ENCODE peak calls at places on chromosomes 4 and X, in ten cellular contexts. Y is Peyer's patch, T is right lobe of liver, E is uterus, A is prostate gland, K is breast epithelium, V is body of pancreas, U is thyroid gland, D is transverse colon, O is HCT116. M is an unnamed sample.

GRCh38 chr4:127959794-127960193 is 5.2 kb downstream of the MFSD8 start:
- DNase-seq in K (no peak), U (no peak), D (no peak), A (no peak), V (no peak), O (no peak), T (no peak), E (no peak), Y (no peak), M (no peak)

GRCh38 chr4:173289351-173289725 is 44.8 kb downstream of the HMGB2 start:
- DNase-seq in Y (no peak), E (no peak), V (no peak), K (no peak), D (no peak), U (no peak), O (no peak), A (no peak), T (no peak), M (no peak)

GRCh38 chr4:150297861-150298474 is 219.7 kb downstream of the DCLK2 start:
- DNase-seq in V (peak; percentile 29), T (no peak), A (peak; percentile 25), U (peak; percentile 59), K (no peak), O (peak; percentile 45), E (no peak), D (peak; percentile 21), Y (no peak), M (peak; percentile 79)

GRCh38 chrX:46913710-46914109 is 1.5 kb downstream of the JADE3 start:
- DNase-seq in D (peak; percentile 10), E (peak; percentile 14), K (peak; percentile 17), O (no peak), T (peak; percentile 24), V (peak; percentile 33), Y (no peak), U (peak; percentile 29), A (peak; percentile 26), M (peak; percentile 31)

GRCh38 chr4:47287735-47288134 is 175.8 kb downstream of the COMMD8 start:
- DNase-seq in T (no peak), K (no peak), E (no peak), V (no peak), O (no peak), Y (no peak), U (no peak), A (no peak), D (no peak), M (no peak)

GRCh38 chrX:4240541-4241194 is 527.2 kb upstream of the PRKX start:
- DNase-seq in D (no peak), T (no peak), O (no peak), E (no peak), K (no peak), A (no peak), U (no peak), V (no peak), Y (no peak), M (no peak)

GRCh38 chrX:1792636-1793035 is 177.8 kb downstream of the ASMT start:
- DNase-seq in O (no peak), V (no peak), U (no peak), D (no peak), A (no peak), K (no peak), Y (no peak), T (no peak), E (no peak), M (no peak)

GRCh38 chr4:3121110-3121509 is 46.6 kb downstream of the HTT start:
- DNase-seq in A (no peak), D (no peak), O (no peak), E (no peak), U (no peak), V (no peak), Y (no peak), K (no peak), T (no peak), M (no peak)

GRCh38 chrX:154419688-154420401 is 8.5 kb downstream of the TAFAZZIN start:
- DNase-seq in Y (no peak), E (no peak), U (peak; percentile 66), V (no peak), D (no peak), A (no peak), T (no peak), K (no peak), O (no peak), M (peak; percentile 82)

DNA sequence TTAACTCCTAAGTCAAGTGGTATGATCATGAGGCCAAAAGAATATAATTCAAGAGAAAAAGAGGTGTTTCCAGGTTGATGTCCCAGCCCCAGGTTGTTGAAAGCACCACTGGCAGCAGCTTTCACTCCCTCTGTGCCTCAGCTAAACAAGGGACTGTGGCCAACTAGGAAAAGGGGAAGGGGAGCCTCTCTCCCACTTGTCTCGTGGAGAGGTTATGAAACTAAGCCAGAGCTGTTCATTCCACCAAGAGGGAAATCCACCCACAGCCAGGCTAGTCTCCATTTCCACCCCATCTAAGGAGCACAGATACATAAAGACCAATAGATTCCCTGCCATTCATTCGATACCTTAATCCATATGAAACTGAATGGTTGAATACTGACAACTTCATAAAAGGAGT is 8.1 kb downstream of the ANXA5 start:
- DNase-seq in U (no peak), K (no peak), E (no peak), T (no peak), A (no peak), O (no peak), D (no peak), V (no peak), Y (no peak), M (no peak)
- H3K4me3 ChIP-seq in U (no peak overlapping the region), K (no peak overlapping the region), E (no peak overlapping the region), T (no peak overlapping the region), A (no peak overlapping the region), O (no peak overlapping the region), D (no peak overlapping the region), V (no peak overlapping the region), Y (no peak overlapping the region), M (no peak overlapping the region)

GRCh38 chr4:19158451-19158850 is 1093.3 kb upstream of the SLIT2 start:
- DNase-seq in T (no peak), U (no peak), V (no peak), A (no peak), E (no peak), O (no peak), Y (no peak), D (no peak), K (no peak), M (no peak)
- H3K9me3 ChIP-seq in T (no peaks in the 10 kb centered on the region), U (no peaks in the 10 kb centered on the region), V (no peaks in the 10 kb centered on the region), A (no peaks in the 10 kb centered on the region), E (no peaks in the 10 kb centered on the region), O (no peaks in the 10 kb centered on the region), Y (no peaks in the 10 kb centered on the region), D (peaks cover 12% of the 10 kb centered on the region), K (peaks cover 18% of the 10 kb centered on the region), M (no peaks in the 10 kb centered on the region)

DNA sequence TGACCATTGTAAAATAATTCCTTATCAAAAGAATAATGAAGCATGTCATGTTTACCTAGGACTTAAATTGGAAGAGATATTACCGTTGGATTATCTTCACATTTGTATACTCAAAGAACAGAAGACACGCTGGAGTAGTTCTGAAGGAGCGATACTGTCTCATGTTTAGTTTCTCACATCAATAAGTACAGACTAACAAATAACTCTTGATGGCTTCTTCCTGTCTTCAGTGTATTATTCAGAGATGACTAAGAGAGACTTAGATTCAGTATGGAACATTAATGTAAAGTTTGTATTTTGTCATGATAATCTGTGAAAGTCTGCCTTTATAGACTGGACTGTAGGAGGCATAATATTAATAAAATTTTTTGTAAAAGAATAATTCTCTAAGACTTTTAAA is 72.7 kb downstream of the SPRY1 start:
- DNase-seq in Y (no peak), T (no peak), A (no peak), U (no peak), O (no peak), K (no peak), V (no peak), E (no peak), D (no peak), M (no peak)
- TF ChIP-seq POLR2A in Y (no peak), T (no peak), A (no peak), U (no peak), O (no peak), K (no peak), V (no peak), E (no peak), D (no peak), M (no peak)

GRCh38 chrX:149462849-149463248 is 42.3 kb downstream of the IDS start:
- DNase-seq in T (no peak), U (no peak), A (no peak), V (no peak), O (no peak), Y (no peak), K (no peak), E (no peak), D (no peak), M (no peak)
- H3K4me3 ChIP-seq in T (no peak overlapping the region), U (no peak overlapping the region), A (no peak overlapping the region), V (no peak overlapping the region), O (no peak overlapping the region), Y (no peak overlapping the region), K (no peak overlapping the region), E (no peak overlapping the region), D (no peak overlapping the region), M (no peak overlapping the region)

GRCh38 chrX:82081027-82081426 is 879.1 kb downstream of the SH3BGRL start:
- DNase-seq in V (no peak), D (no peak), A (no peak), U (no peak), T (no peak), E (no peak), Y (no peak), K (no peak), O (no peak), M (peak; percentile 14)
- H3K9me3 ChIP-seq in V (no peaks in the 10 kb centered on the region), D (no peaks in the 10 kb centered on the region), A (no peaks in the 10 kb centered on the region), U (no peaks in the 10 kb centered on the region), T (no peaks in the 10 kb centered on the region), E (no peaks in the 10 kb centered on the region), Y (no peaks in the 10 kb centered on the region), K (peaks cover 16% of the 10 kb centered on the region), O (no peaks in the 10 kb centered on the region), M (no peaks in the 10 kb centered on the region)

M was measured in testis.